ENCODE peak calls at places on chromosomes 16 and 17, in nine cellular contexts. Y is HCT116, E is body of pancreas, U is prostate gland, T is endothelial cell of umbilical vein, D is testis, X is ovary, K is transverse colon, C is gastrocnemius medialis. F is an unnamed sample.

GRCh38 chr17:67246648-67247415 is 1.8 kb upstream of the HELZ start:
- DNase-seq in Y (peak; percentile 91), C (peak; percentile 52), U (peak; percentile 65), T (peak; percentile 28), E (peak; percentile 65), K (peak; percentile 76), X (no peak), D (peak; percentile 49), F (peak; percentile 63)

GRCh38 chr16:7775072-7775488 is 442.4 kb downstream of the RBFOX1 start:
- DNase-seq in X (no peak), T (no peak), Y (no peak), K (no peak), C (no peak), U (no peak), D (no peak), E (no peak), F (no peak)

GRCh38 chr16:31695667-31696066 is 168.0 kb downstream of the AHSP start:
- DNase-seq in X (no peak), U (no peak), T (no peak), D (no peak), Y (no peak), C (no peak), K (no peak), E (no peak), F (no peak)

GRCh38 chr16:54334208-54334607 is 47.6 kb upstream of the IRX3 start:
- DNase-seq in C (no peak), E (no peak), Y (no peak), X (no peak), D (no peak), K (no peak), T (no peak), U (no peak), F (no peak)

GRCh38 chr16:35319536-35320192 is 1860.3 kb downstream of the TP53TG3F start:
- DNase-seq in D (no peak), T (no peak), X (no peak), K (no peak), C (no peak), E (no peak), U (no peak), Y (no peak), F (no peak)

GRCh38 chr17:47295037-47295873 is 28.5 kb upstream of the EFCAB13 start:
- DNase-seq in C (no peak), K (no peak), Y (no peak), T (no peak), U (no peak), D (peak; percentile 60), E (no peak), X (no peak), F (no peak)

GRCh38 chr16:31134091-31134571 is 1.4 kb downstream of the PRSS8 start:
- DNase-seq in E (no peak), T (no peak), X (no peak), D (peak; percentile 33), C (no peak), K (no peak), U (no peak), Y (no peak), F (no peak)

GRCh38 chr16:53945996-53946395 is 242.0 kb downstream of the FTO start:
- DNase-seq in X (no peak), U (peak; percentile 16), D (no peak), C (no peak), E (peak; percentile 23), K (no peak), T (peak; percentile 58), Y (peak; percentile 8), F (no peak)

GRCh38 chr17:47119746-47120520 is 69.2 kb downstream of the CDC27 start:
- DNase-seq in Y (peak; percentile 46), D (no peak), X (no peak), U (no peak), K (no peak), T (no peak), C (no peak), E (no peak), F (no peak)

GRCh38 chr17:35630530-35631148 is 43.5 kb downstream of the AP2B1 start:
- DNase-seq in U (no peak), T (peak; percentile 79), C (no peak), E (no peak), X (no peak), Y (peak; percentile 27), K (no peak), D (no peak), F (no peak)

GRCh38 chr17:6274310-6274709 is 160.6 kb downstream of the AIPL1 start:
- DNase-seq in U (no peak), D (no peak), E (no peak), T (no peak), X (no peak), K (no peak), C (no peak), Y (no peak), F (no peak)

GRCh38 chr17:47902039-47902744 is 6.2 kb downstream of the SP2 start:
- DNase-seq in U (no peak), K (no peak), C (no peak), E (no peak), T (no peak), X (no peak), Y (no peak), D (no peak), F (no peak)

GRCh38 chr17:72125226-72125651 is 4.4 kb downstream of the SOX9 start:
- DNase-seq in K (peak; percentile 21), D (no peak), U (no peak), X (no peak), T (no peak), C (no peak), Y (no peak), E (no peak), F (no peak)

GRCh38 chr17:2347805-2348685 is 10.7 kb downstream of the SGSM2 start:
- DNase-seq in T (no peak), D (no peak), U (peak; percentile 86), C (peak; percentile 87), K (peak; percentile 54), X (no peak), E (peak; percentile 67), Y (no peak), F (peak; percentile 84)

GRCh38 chr16:74607310-74607966 is 524 bp upstream of the GLG1 start:
- DNase-seq in D (no peak), E (no peak), T (no peak), Y (no peak), X (no peak), U (no peak), C (no peak), K (no peak), F (no peak)

GRCh38 chr16:29834079-29834478 is 13.8 kb downstream of the MVP start:
- DNase-seq in D (no peak), Y (no peak), K (no peak), X (no peak), C (no peak), E (no peak), T (no peak), U (no peak), F (no peak)

DNA sequence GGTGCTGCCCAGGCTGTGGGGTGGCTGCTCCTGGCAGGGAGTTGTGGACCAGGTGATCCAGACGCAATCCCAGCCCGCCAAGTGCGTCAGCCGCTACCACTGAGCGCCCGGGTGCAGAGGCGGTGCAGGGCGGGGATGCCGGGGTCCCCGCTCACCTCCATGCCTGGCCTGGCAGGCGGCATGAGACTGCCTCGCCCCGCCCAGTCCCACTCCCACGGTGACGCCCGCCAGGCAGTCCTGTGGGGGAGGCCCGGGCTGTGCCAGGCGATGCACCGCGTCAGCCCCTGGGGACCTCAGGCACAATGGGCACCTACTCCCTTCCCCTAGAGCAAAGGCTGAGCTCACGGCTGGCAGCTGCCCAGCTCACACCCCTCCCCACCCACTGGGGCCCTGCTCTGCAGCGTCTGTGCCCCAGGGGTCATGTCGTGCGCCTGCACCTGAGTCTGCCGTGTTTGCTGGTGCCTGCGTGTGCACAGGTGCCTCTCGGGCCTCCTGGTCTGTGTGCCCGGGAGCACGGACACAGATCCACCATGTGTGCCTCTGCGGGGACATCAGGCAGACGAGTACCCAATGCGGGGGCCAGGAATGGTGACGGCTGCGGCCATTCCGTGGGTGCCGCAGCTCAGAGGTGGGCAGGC is 5.3 kb downstream of the RPUSD1 start:
- DNase-seq in D (no peak), X (no peak), C (no peak), Y (no peak), U (no peak), E (no peak), T (no peak), K (no peak), F (no peak)
- TF ChIP-seq POLR2A in D (no peak), X (no peak), C (no peak), Y (no peak), U (no peak), E (no peak), T (no peak), K (no peak), F (no peak)

GRCh38 chr16:89467382-89467781 is 23.0 kb downstream of the ANKRD11 start:
- DNase-seq in E (no peak), U (no peak), Y (no peak), T (no peak), K (no peak), X (no peak), D (no peak), C (no peak), F (no peak)
- H3K4me3 ChIP-seq in E (no peak overlapping the region), U (no peak overlapping the region), Y (no peak overlapping the region), T (no peak overlapping the region), K (no peak overlapping the region), X (no peak overlapping the region), D (no peak overlapping the region), C (no peak overlapping the region), F (no peak overlapping the region)

GRCh38 chr16:11793840-11794239 is 3.2 kb downstream of the ZC3H7A start:
- DNase-seq in U (no peak), T (no peak), Y (no peak), X (no peak), K (no peak), D (peak; percentile 40), E (no peak), C (no peak), F (no peak)
- H3K36me3 ChIP-seq in U (no peaks in the 10 kb centered on the region), T (no peaks in the 10 kb centered on the region), Y (no peaks in the 10 kb centered on the region), X (no peaks in the 10 kb centered on the region), K (no peaks in the 10 kb centered on the region), D (no peaks in the 10 kb centered on the region), E (no peaks in the 10 kb centered on the region), C (no peaks in the 10 kb centered on the region), F (no peaks in the 10 kb centered on the region)

DNA sequence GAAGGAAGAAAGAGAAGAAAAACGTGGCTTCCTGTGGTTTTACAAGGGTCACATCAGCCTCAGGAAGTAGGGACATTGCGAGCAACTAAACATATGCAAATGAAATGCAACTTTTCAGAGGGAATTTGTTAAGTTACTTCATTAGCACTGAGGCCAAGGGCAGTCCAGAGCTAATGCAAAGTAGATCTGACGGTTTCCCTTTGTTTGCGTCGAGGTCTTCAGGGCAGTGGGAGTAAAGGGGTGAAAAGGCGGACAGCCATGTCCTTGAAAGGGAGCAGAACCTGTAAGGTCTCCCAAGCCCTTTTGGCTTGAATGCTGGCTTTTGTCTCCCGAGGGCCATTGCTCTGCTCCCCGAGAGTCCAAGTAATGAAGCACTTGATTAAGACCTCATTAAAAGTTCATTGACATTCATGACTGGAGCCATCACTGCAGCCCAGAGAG is 85.0 kb downstream of the PMP22 start:
- DNase-seq in C (no peak), E (no peak), U (no peak), T (no peak), K (no peak), Y (no peak), X (no peak), D (no peak), F (no peak)
- TF ChIP-seq POLR2A in C (no peak), E (no peak), U (no peak), T (no peak), K (no peak), Y (no peak), X (no peak), D (no peak), F (no peak)